ENCODE peak calls at places on chromosome 20, in nine cellular contexts. One of them, this sample, is unnamed.

GRCh38 chr20:37524221-37524700 is 3.2 kb downstream of the NNAT start:
- DNase-seq in OCI-LY7: no peak
- DNase-seq in dorsolateral prefrontal cortex: no peak
- DNase-seq in fibroblast of lung: no peak
- DNase-seq in fibroblast of mammary gland: no peak
- DNase-seq in lung: no peak
- DNase-seq in GM13976: no peak
- DNase-seq in PC-9: no peak
- DNase-seq in lower lobe of right lung: no peak
- DNase-seq in this sample: no peak

GRCh38 chr20:2301164-2301622 is 5.4 kb downstream of the TGM3 start:
- DNase-seq in OCI-LY7: peak
- DNase-seq in dorsolateral prefrontal cortex: no peak
- DNase-seq in fibroblast of lung: peak
- DNase-seq in fibroblast of mammary gland: peak
- DNase-seq in lung: peak
- DNase-seq in GM13976: peak
- DNase-seq in PC-9: no peak
- DNase-seq in lower lobe of right lung: peak
- DNase-seq in this sample: peak

GRCh38 chr20:33568378-33569289 is 78.7 kb downstream of the CBFA2T2 start:
- DNase-seq in OCI-LY7: peak
- DNase-seq in dorsolateral prefrontal cortex: no peak
- DNase-seq in fibroblast of lung: no peak
- DNase-seq in fibroblast of mammary gland: no peak
- DNase-seq in lung: no peak
- DNase-seq in GM13976: peak
- DNase-seq in PC-9: no peak
- DNase-seq in lower lobe of right lung: no peak
- DNase-seq in this sample: no peak

GRCh38 chr20:61310954-61311353 is 58.9 kb downstream of the CDH4 start:
- DNase-seq in OCI-LY7: no peak
- DNase-seq in dorsolateral prefrontal cortex: no peak
- DNase-seq in fibroblast of lung: no peak
- DNase-seq in fibroblast of mammary gland: peak
- DNase-seq in lung: no peak
- DNase-seq in GM13976: no peak
- DNase-seq in PC-9: no peak
- DNase-seq in lower lobe of right lung: no peak
- DNase-seq in this sample: no peak

GRCh38 chr20:41086402-41087324 is 50.7 kb upstream of the PLCG1 start:
- DNase-seq in OCI-LY7: no peak
- DNase-seq in dorsolateral prefrontal cortex: no peak
- DNase-seq in fibroblast of lung: no peak
- DNase-seq in fibroblast of mammary gland: no peak
- DNase-seq in lung: no peak
- DNase-seq in GM13976: no peak
- DNase-seq in PC-9: no peak
- DNase-seq in lower lobe of right lung: no peak
- DNase-seq in this sample: no peak

GRCh38 chr20:63567382-63568169 is 6.5 kb downstream of the HELZ2 start:
- DNase-seq in OCI-LY7: peak
- DNase-seq in dorsolateral prefrontal cortex: no peak
- DNase-seq in fibroblast of lung: no peak
- DNase-seq in fibroblast of mammary gland: no peak
- DNase-seq in lung: peak
- DNase-seq in GM13976: peak
- DNase-seq in PC-9: no peak
- DNase-seq in lower lobe of right lung: peak
- DNase-seq in this sample: peak

GRCh38 chr20:24948939-24949679 is at the start of gene CST7:
- DNase-seq in OCI-LY7: peak
- DNase-seq in dorsolateral prefrontal cortex: no peak
- DNase-seq in fibroblast of lung: peak
- DNase-seq in fibroblast of mammary gland: no peak
- DNase-seq in lung: peak
- DNase-seq in GM13976: peak
- DNase-seq in PC-9: peak
- DNase-seq in lower lobe of right lung: peak
- DNase-seq in this sample: peak

GRCh38 chr20:5570031-5570430 is 180.2 kb upstream of the SHLD1 start:
- DNase-seq in OCI-LY7: no peak
- DNase-seq in dorsolateral prefrontal cortex: no peak
- DNase-seq in fibroblast of lung: no peak
- DNase-seq in fibroblast of mammary gland: no peak
- DNase-seq in lung: no peak
- DNase-seq in GM13976: no peak
- DNase-seq in PC-9: no peak
- DNase-seq in lower lobe of right lung: no peak
- DNase-seq in this sample: no peak

GRCh38 chr20:1931830-1932229 is 36.6 kb downstream of the SIRPA start:
- DNase-seq in OCI-LY7: no peak
- DNase-seq in dorsolateral prefrontal cortex: no peak
- DNase-seq in fibroblast of lung: no peak
- DNase-seq in fibroblast of mammary gland: no peak
- DNase-seq in lung: no peak
- DNase-seq in GM13976: no peak
- DNase-seq in PC-9: no peak
- DNase-seq in lower lobe of right lung: no peak
- DNase-seq in this sample: no peak

GRCh38 chr20:35006009-35006408 is 50.3 kb downstream of the MYH7B start:
- DNase-seq in OCI-LY7: no peak
- DNase-seq in dorsolateral prefrontal cortex: no peak
- DNase-seq in fibroblast of lung: no peak
- DNase-seq in fibroblast of mammary gland: no peak
- DNase-seq in lung: no peak
- DNase-seq in GM13976: no peak
- DNase-seq in PC-9: no peak
- DNase-seq in lower lobe of right lung: peak
- DNase-seq in this sample: no peak

GRCh38 chr20:8365634-8366033 is 233.6 kb downstream of the PLCB1 start:
- DNase-seq in OCI-LY7: no peak
- DNase-seq in dorsolateral prefrontal cortex: no peak
- DNase-seq in fibroblast of lung: no peak
- DNase-seq in fibroblast of mammary gland: no peak
- DNase-seq in lung: no peak
- DNase-seq in GM13976: no peak
- DNase-seq in PC-9: no peak
- DNase-seq in lower lobe of right lung: no peak
- DNase-seq in this sample: no peak

GRCh38 chr20:8366303-8366923 is 234.3 kb downstream of the PLCB1 start:
- DNase-seq in OCI-LY7: no peak
- DNase-seq in dorsolateral prefrontal cortex: no peak
- DNase-seq in fibroblast of lung: no peak
- DNase-seq in fibroblast of mammary gland: no peak
- DNase-seq in lung: no peak
- DNase-seq in GM13976: no peak
- DNase-seq in PC-9: no peak
- DNase-seq in lower lobe of right lung: no peak
- DNase-seq in this sample: no peak

GRCh38 chr20:8364734-8365078 is 232.6 kb downstream of the PLCB1 start:
- DNase-seq in OCI-LY7: no peak
- DNase-seq in dorsolateral prefrontal cortex: no peak
- DNase-seq in fibroblast of lung: no peak
- DNase-seq in fibroblast of mammary gland: no peak
- DNase-seq in lung: no peak
- DNase-seq in GM13976: no peak
- DNase-seq in PC-9: no peak
- DNase-seq in lower lobe of right lung: no peak
- DNase-seq in this sample: no peak

GRCh38 chr20:8368680-8369079 is 236.6 kb downstream of the PLCB1 start:
- DNase-seq in OCI-LY7: no peak
- DNase-seq in dorsolateral prefrontal cortex: no peak
- DNase-seq in fibroblast of lung: no peak
- DNase-seq in fibroblast of mammary gland: no peak
- DNase-seq in lung: no peak
- DNase-seq in GM13976: no peak
- DNase-seq in PC-9: no peak
- DNase-seq in lower lobe of right lung: no peak
- DNase-seq in this sample: no peak

GRCh38 chr20:8367679-8368078 is 235.6 kb downstream of the PLCB1 start:
- DNase-seq in OCI-LY7: no peak
- DNase-seq in dorsolateral prefrontal cortex: no peak
- DNase-seq in fibroblast of lung: no peak
- DNase-seq in fibroblast of mammary gland: no peak
- DNase-seq in lung: no peak
- DNase-seq in GM13976: no peak
- DNase-seq in PC-9: no peak
- DNase-seq in lower lobe of right lung: no peak
- DNase-seq in this sample: no peak
- TF ChIP-seq CTCF in OCI-LY7: no peak
- TF ChIP-seq CTCF in dorsolateral prefrontal cortex: no peak
- TF ChIP-seq CTCF in fibroblast of lung: no peak
- TF ChIP-seq CTCF in fibroblast of mammary gland: no peak
- TF ChIP-seq CTCF in lung: no peak
- TF ChIP-seq CTCF in GM13976: no peak
- TF ChIP-seq CTCF in PC-9: no peak
- TF ChIP-seq CTCF in lower lobe of right lung: no peak
- TF ChIP-seq CTCF in this sample: no peak

DNA sequence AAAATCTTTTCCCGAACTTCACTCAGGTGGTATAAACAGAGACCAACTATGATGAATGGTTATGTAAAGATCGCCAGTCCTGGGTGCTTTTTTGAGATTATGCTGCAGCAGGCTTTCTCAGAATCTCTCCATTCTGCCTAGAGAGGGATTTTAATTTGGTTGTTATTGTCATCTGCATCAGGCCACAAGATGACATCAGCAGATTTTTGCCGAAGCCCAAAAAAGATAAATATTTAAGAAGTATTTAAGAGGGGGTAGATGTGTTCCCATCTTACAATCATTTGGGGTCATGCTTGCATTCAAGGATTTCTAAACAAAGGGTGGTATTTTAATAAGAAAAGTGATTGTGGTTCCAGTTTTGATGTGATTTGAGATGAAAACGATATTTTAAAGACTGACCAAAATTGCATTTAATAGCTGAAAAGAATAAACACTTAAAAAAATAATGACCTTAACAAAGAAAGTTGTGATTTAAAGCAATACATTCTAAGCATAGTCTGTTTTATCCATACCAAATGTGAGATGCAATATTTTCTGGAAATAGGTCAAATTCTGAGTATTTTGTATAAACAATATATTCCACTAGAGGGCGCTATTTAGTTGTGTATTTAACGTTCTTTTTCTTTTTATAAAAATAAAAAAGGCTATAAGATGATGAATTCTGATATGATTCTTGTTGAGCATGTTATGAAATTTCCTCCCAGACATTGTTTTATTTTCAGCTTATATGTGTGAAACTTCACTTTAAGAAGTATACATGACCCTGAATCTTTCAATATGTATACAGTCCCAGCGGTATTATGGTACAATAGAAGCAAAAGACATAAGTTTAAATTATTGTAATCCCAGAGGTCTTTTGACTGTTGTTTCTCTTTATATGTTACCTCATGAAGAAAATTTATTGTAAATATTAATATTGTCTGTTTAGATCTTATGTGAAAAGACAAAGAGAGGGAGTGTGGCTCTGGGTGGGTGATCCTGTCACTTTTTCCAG is 51.0 kb upstream of the ZFP64 start:
- DNase-seq in OCI-LY7: peak
- DNase-seq in dorsolateral prefrontal cortex: no peak
- DNase-seq in fibroblast of lung: peak
- DNase-seq in fibroblast of mammary gland: peak
- DNase-seq in lung: no peak
- DNase-seq in GM13976: peak
- DNase-seq in PC-9: no peak
- DNase-seq in lower lobe of right lung: no peak
- DNase-seq in this sample: no peak
- TF ChIP-seq CTCF in OCI-LY7: peak
- TF ChIP-seq CTCF in dorsolateral prefrontal cortex: peak
- TF ChIP-seq CTCF in fibroblast of lung: no peak
- TF ChIP-seq CTCF in fibroblast of mammary gland: peak
- TF ChIP-seq CTCF in lung: peak
- TF ChIP-seq CTCF in GM13976: no peak
- TF ChIP-seq CTCF in PC-9: peak
- TF ChIP-seq CTCF in lower lobe of right lung: peak
- TF ChIP-seq CTCF in this sample: peak

GRCh38 chr20:9517297-9518134 is 3.1 kb downstream of the LAMP5 start:
- DNase-seq in OCI-LY7: no peak
- DNase-seq in dorsolateral prefrontal cortex: no peak
- DNase-seq in fibroblast of lung: no peak
- DNase-seq in fibroblast of mammary gland: no peak
- DNase-seq in lung: peak
- DNase-seq in GM13976: no peak
- DNase-seq in PC-9: no peak
- DNase-seq in lower lobe of right lung: no peak
- DNase-seq in this sample: no peak

GRCh38 chr20:9514461-9515210 is at the start of gene LAMP5:
- DNase-seq in OCI-LY7: no peak
- DNase-seq in dorsolateral prefrontal cortex: peak
- DNase-seq in fibroblast of lung: peak
- DNase-seq in fibroblast of mammary gland: peak
- DNase-seq in lung: no peak
- DNase-seq in GM13976: no peak
- DNase-seq in PC-9: no peak
- DNase-seq in lower lobe of right lung: peak
- DNase-seq in this sample: no peak

GRCh38 chr20:9515211-9515580 is 806 bp downstream of the LAMP5 start:
- DNase-seq in OCI-LY7: no peak
- DNase-seq in dorsolateral prefrontal cortex: no peak
- DNase-seq in fibroblast of lung: no peak
- DNase-seq in fibroblast of mammary gland: no peak
- DNase-seq in lung: no peak
- DNase-seq in GM13976: no peak
- DNase-seq in PC-9: no peak
- DNase-seq in lower lobe of right lung: no peak
- DNase-seq in this sample: no peak

GRCh38 chr20:9515761-9516657 is 1.6 kb downstream of the LAMP5 start:
- DNase-seq in OCI-LY7: no peak
- DNase-seq in dorsolateral prefrontal cortex: no peak
- DNase-seq in fibroblast of lung: peak
- DNase-seq in fibroblast of mammary gland: peak
- DNase-seq in lung: peak
- DNase-seq in GM13976: no peak
- DNase-seq in PC-9: no peak
- DNase-seq in lower lobe of right lung: peak
- DNase-seq in this sample: no peak

DNA sequence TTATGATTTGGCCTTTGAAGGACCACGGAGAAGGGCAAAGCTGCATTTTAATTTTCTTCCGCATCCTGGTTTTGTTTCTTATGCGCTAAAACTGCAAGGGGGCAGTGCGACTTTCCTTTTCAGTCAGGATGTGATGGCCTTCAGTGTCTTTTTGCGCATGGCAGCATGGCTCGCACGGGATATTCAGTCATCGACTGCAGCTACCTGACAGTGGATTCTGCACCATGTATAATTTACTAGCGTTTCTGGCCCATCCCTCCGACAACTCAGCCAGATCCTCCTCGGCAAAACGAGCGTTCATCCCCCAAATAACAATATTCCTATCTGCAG is 2.2 kb downstream of the LAMP5 start:
- DNase-seq in OCI-LY7: no peak
- DNase-seq in dorsolateral prefrontal cortex: no peak
- DNase-seq in fibroblast of lung: no peak
- DNase-seq in fibroblast of mammary gland: no peak
- DNase-seq in lung: no peak
- DNase-seq in GM13976: no peak
- DNase-seq in PC-9: no peak
- DNase-seq in lower lobe of right lung: no peak
- DNase-seq in this sample: no peak
- TF ChIP-seq CTCF in OCI-LY7: no peak
- TF ChIP-seq CTCF in dorsolateral prefrontal cortex: no peak
- TF ChIP-seq CTCF in fibroblast of lung: no peak
- TF ChIP-seq CTCF in fibroblast of mammary gland: no peak
- TF ChIP-seq CTCF in lung: no peak
- TF ChIP-seq CTCF in GM13976: no peak
- TF ChIP-seq CTCF in PC-9: no peak
- TF ChIP-seq CTCF in lower lobe of right lung: no peak
- TF ChIP-seq CTCF in this sample: no peak

GRCh38 chr20:57804470-57805250 is 94.8 kb upstream of the PMEPA1 start:
- DNase-seq in OCI-LY7: no peak
- DNase-seq in dorsolateral prefrontal cortex: no peak
- DNase-seq in fibroblast of lung: no peak
- DNase-seq in fibroblast of mammary gland: no peak
- DNase-seq in lung: no peak
- DNase-seq in GM13976: no peak
- DNase-seq in PC-9: no peak
- DNase-seq in lower lobe of right lung: no peak
- DNase-seq in this sample: no peak
- TF ChIP-seq CTCF in OCI-LY7: no peak
- TF ChIP-seq CTCF in dorsolateral prefrontal cortex: no peak
- TF ChIP-seq CTCF in fibroblast of lung: no peak
- TF ChIP-seq CTCF in fibroblast of mammary gland: no peak
- TF ChIP-seq CTCF in lung: no peak
- TF ChIP-seq CTCF in GM13976: no peak
- TF ChIP-seq CTCF in PC-9: no peak
- TF ChIP-seq CTCF in lower lobe of right lung: no peak
- TF ChIP-seq CTCF in this sample: no peak